ENCODE peak calls at places on chromosome 7, in four cellular contexts. P is RKO; L is stimulated activated CD4-positive, alpha-beta T cell treated with anti-CD3 and anti-CD28 coated beads, Interleukin-4, amount 100 ng/mL, for 48 hours; D is NCI-H1105. H is an unnamed sample.

GRCh38 chr7:153276394-153276793 is 516.8 kb downstream of the ACTR3B start:
- DNase-seq in P (no peak), L (no peak), D (no peak), H (no peak)

GRCh38 chr7:142459557-142459963 is 201.7 kb upstream of the PRSS58 start:
- DNase-seq in P (peak), L (no peak), D (peak), H (no peak)

GRCh38 chr7:15755061-15755460 is 68.6 kb upstream of the MEOX2 start:
- DNase-seq in P (no peak), L (no peak), D (no peak), H (no peak)

GRCh38 chr7:155959894-155960293 is 147.6 kb upstream of the SHH start:
- DNase-seq in P (peak), L (no peak), D (peak), H (no peak)

GRCh38 chr7:2982831-2983230 is 60.8 kb downstream of the CARD11 start:
- DNase-seq in P (no peak), L (no peak), D (no peak), H (no peak)

GRCh38 chr7:101258243-101258731 is 13.4 kb upstream of the FIS1 start:
- DNase-seq in P (no peak), L (no peak), D (no peak), H (no peak)

GRCh38 chr7:141674201-141674671 is 27.7 kb downstream of the DENND11 start:
- DNase-seq in P (no peak), L (no peak), D (no peak), H (no peak)

GRCh38 chr7:158000160-158000559 is 587.5 kb downstream of the PTPRN2 start:
- DNase-seq in P (no peak), L (no peak), D (no peak), H (no peak)

GRCh38 chr7:90771281-90771680 is 175.2 kb downstream of the CDK14 start:
- DNase-seq in P (no peak), L (no peak), D (no peak), H (no peak)

GRCh38 chr7:116591202-116592040 is 66.6 kb downstream of the CAV1 start:
- DNase-seq in P (peak), L (no peak), D (peak), H (no peak)

GRCh38 chr7:22109761-22110160 is 164.1 kb upstream of the CDCA7L start:
- DNase-seq in P (no peak), L (peak), D (no peak), H (no peak)

GRCh38 chr7:144035385-144035784 is 13.4 kb upstream of the OR2A5 start:
- DNase-seq in P (no peak), L (no peak), D (no peak), H (no peak)

GRCh38 chr7:94350729-94351128 is 44.0 kb upstream of the COL1A2 start:
- DNase-seq in P (no peak), L (no peak), D (no peak), H (no peak)

GRCh38 chr7:117164578-117164977 is 158.3 kb downstream of the WNT2 start:
- DNase-seq in P (no peak), L (no peak), D (no peak), H (no peak)

GRCh38 chr7:101093907-101094306 is 8.6 kb downstream of the TRIM56 start:
- DNase-seq in P (peak), L (no peak), D (no peak), H (no peak)

GRCh38 chr7:88312061-88312663 is 5.5 kb upstream of the STEAP4 start:
- DNase-seq in P (no peak), L (no peak), D (no peak), H (no peak)

GRCh38 chr7:1531263-1531978 is 919 bp downstream of the MAFK start:
- DNase-seq in P (peak), L (no peak), D (no peak), H (no peak)

GRCh38 chr7:95246935-95247370 is 77.4 kb downstream of the PON1 start:
- DNase-seq in P (peak), L (no peak), D (peak), H (no peak)

GRCh38 chr7:26191974-26192479 is 8.5 kb downstream of the HNRNPA2B1 start:
- DNase-seq in P (no peak), L (no peak), D (no peak), H (no peak)

GRCh38 chr7:102395620-102395957 is 574 bp upstream of the PRKRIP1 start:
- DNase-seq in P (peak), L (no peak), D (no peak), H (no peak)

GRCh38 chr7:12731214-12731656 is 43.8 kb downstream of the ARL4A start:
- DNase-seq in P (no peak), L (no peak), D (no peak), H (no peak)

GRCh38 chr7:96311967-96312366 is 9.9 kb downstream of the SLC25A13 start:
- DNase-seq in P (no peak), L (no peak), D (no peak), H (no peak)

H was measured in cardiac septum.